ENCODE peak calls at places on chromosomes 12 and 14, in four cellular contexts. Q is stomach, X is neural crest cell, J is right lobe of liver. P is an unnamed sample.

GRCh38 chr12:120367252-120367923 is 1.6 kb downstream of the MSI1 start:
- DNase-seq in Q (no peak), X (peak), J (no peak), P (peak)

GRCh38 chr12:26125451-26126339 is 858 bp upstream of the BHLHE41 start:
- DNase-seq in Q (peak), X (peak), J (peak), P (peak)

GRCh38 chr12:95790912-95791849 is 617 bp upstream of the NTN4 start:
- DNase-seq in Q (no peak), X (peak), J (peak), P (no peak)

GRCh38 chr12:50263832-50264231 is 19.5 kb downstream of the LIMA1 start:
- DNase-seq in Q (no peak), X (no peak), J (no peak), P (no peak)

GRCh38 chr14:28577711-28578131 is 188.9 kb upstream of the FOXG1 start:
- DNase-seq in Q (no peak), X (no peak), J (no peak), P (no peak)

GRCh38 chr12:44342371-44342770 is 506.5 kb downstream of the TMEM117 start:
- DNase-seq in Q (no peak), X (no peak), J (no peak), P (no peak)

GRCh38 chr12:56118688-56119045 is 601 bp downstream of the ZC3H10 start:
- DNase-seq in Q (no peak), X (no peak), J (no peak), P (no peak)

GRCh38 chr14:94936901-94937321 is 167.0 kb upstream of the GSC start:
- DNase-seq in Q (peak), X (no peak), J (no peak), P (no peak)

GRCh38 chr14:91143862-91144261 is 30.0 kb downstream of the DGLUCY start:
- DNase-seq in Q (peak), X (no peak), J (peak), P (no peak)

GRCh38 chr14:72904840-72905561 is 11.1 kb upstream of the DPF3 start:
- DNase-seq in Q (peak), X (peak), J (no peak), P (peak)

GRCh38 chr12:94262228-94263010 is 114.0 kb downstream of the PLXNC1 start:
- DNase-seq in Q (peak), X (no peak), J (peak), P (peak)

GRCh38 chr14:84859116-84859515 is 670.8 kb upstream of the FLRT2 start:
- DNase-seq in Q (no peak), X (no peak), J (no peak), P (no peak)

GRCh38 chr14:60095781-60096450 is 4.2 kb downstream of the PCNX4 start:
- DNase-seq in Q (no peak), X (no peak), J (no peak), P (no peak)

GRCh38 chr12:72271741-72272661 is at the start of gene TRHDE:
- DNase-seq in Q (no peak), X (peak), J (peak), P (peak)

GRCh38 chr12:98894412-98895085 is 249.5 kb downstream of the APAF1 start:
- DNase-seq in Q (no peak), X (peak), J (no peak), P (peak)

GRCh38 chr14:103220982-103221641 is 97.9 kb downstream of the TNFAIP2 start:
- DNase-seq in Q (no peak), X (no peak), J (no peak), P (no peak)

GRCh38 chr14:49687942-49688700 is at the start of gene POLE2:
- DNase-seq in Q (peak), X (peak), J (peak), P (peak)

GRCh38 chr14:61525293-61526011 is 169.9 kb upstream of the HIF1A start:
- DNase-seq in Q (peak), X (no peak), J (peak), P (peak)

GRCh38 chr12:119649202-119649808 is 18.6 kb upstream of the PRKAB1 start:
- DNase-seq in Q (no peak), X (no peak), J (no peak), P (no peak)

GRCh38 chr12:119802472-119802871 is 74.6 kb downstream of the CIT start:
- DNase-seq in Q (no peak), X (no peak), J (no peak), P (peak)

GRCh38 chr14:75294649-75295033 is 16.0 kb downstream of the FOS start:
- DNase-seq in Q (no peak), X (no peak), J (no peak), P (no peak)
- TF ChIP-seq CTCF in Q (no peak), X (peak), J (no peak), P (peak)

GRCh38 chr12:90695415-90695814 is 259.6 kb downstream of the CCER1 start:
- DNase-seq in Q (no peak), X (no peak), J (no peak), P (no peak)
- TF ChIP-seq CTCF in Q (no peak), X (peak), J (peak), P (peak)

GRCh38 chr12:25041006-25041741 is 92.3 kb upstream of the BCAT1 start:
- DNase-seq in Q (no peak), X (no peak), J (peak), P (no peak)
- TF ChIP-seq CTCF in Q (no peak), X (no peak), J (no peak), P (no peak)

DNA sequence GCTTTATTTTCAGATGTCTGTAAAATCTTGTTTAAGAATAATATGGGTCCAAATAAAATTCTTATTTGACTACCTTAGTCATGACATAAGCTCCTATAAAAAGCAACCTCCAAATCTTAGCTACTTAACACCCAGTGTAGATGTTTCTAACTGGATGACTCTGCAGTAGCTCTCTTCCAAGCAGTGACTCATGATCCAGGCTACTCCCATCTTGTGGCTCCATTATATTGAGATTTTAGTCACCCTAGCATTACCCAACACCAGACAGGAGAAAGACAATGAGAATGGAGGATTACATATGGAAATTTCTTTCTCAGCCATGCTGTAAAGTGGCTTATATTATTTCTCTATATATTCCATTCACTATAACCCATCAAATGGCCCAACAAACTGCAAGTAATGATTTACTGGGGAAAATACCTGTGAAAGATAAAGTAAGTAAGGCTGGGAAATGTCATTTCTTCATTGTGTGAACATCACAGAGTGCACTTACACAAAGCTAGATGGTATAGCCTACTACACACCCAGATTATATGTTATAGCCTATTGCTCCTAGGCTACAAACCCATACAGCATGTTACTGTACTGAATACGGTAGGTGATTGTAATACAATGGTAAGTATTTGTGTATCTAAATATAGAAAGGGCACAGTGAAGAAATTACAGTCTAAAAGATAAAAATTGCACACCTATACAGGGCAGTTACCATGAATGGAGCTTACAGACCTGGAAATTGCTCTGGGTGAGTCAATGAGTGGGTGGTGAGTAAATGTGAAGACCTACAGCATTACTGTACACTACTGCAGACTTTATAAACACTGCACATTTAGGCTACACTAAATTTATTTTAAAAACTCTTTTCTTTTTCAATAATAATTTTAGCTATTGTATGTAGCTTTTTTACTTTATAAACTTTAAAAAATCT is 163.2 kb downstream of the DYRK2 start:
- DNase-seq in Q (no peak), X (no peak), J (no peak), P (no peak)
- TF ChIP-seq CTCF in Q (no peak), X (no peak), J (no peak), P (no peak)

GRCh38 chr14:64891839-64892375 is 12.2 kb upstream of the SPTB start:
- DNase-seq in Q (no peak), X (no peak), J (no peak), P (peak)
- TF ChIP-seq CTCF in Q (no peak), X (peak), J (peak), P (peak)

GRCh38 chr12:127526925-127527324 is 740.0 kb upstream of the TMEM132C start:
- DNase-seq in Q (no peak), X (no peak), J (no peak), P (no peak)
- TF ChIP-seq CTCF in Q (no peak), X (peak), J (no peak), P (no peak)

DNA sequence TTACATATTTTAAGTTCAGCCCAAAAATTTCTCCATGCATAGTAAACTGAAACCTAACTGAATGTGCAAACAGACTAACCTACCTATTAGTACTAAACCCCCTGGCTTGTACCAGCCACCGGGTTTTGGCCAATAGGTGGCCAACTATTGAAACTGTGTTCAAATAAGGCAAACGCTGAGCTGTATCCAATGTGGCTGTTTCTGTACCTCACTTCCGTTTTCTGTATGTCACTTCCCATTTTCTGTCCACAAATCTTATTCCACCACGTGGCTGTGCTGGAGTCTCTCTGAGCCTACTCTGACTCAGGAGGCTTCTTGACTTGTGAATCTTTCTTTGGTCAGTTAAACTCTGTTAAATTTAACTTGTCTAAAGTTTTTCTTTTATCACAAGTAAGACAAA is 6.0 kb upstream of the FBXO34 start:
- DNase-seq in Q (no peak), X (no peak), J (no peak), P (no peak)
- TF ChIP-seq CTCF in Q (no peak), X (peak), J (no peak), P (peak)

DNA sequence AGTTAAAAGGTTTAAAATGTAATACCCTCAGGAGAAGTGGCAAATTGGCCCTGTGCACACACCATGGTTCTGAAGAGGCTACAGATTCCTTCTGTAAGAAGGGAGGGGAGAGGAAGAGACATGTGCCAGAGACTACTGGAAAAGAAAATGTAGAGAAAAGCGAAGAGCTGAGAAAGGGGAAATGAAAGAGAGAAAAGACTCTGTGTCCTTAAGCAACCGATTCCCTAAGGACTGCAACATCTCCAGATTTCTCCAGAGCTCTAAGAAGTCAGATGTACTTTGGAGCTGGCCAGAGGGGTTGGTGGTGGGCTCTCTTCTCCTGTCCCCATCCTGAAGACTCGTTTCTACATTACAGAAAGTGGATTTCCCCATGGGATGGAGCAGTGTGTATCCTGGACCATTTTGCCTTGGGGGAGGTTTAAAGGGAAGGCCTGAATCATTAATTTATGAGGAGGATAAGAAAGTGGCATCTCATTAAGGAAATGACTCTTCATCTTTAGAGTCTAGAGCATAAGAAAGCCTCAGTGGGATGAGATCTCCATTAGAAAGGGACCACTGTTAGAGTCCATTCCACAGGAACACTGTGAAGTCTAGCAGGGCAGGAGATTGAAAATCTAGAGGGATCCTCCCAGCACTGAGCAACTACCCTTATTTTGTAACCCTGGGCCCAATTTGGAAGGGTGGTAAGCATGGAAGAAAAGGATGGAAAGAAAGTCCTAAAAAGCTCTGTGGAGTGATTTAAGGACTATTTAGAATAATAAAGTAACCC is 45.5 kb upstream of the FUT8 start:
- DNase-seq in Q (no peak), X (no peak), J (no peak), P (no peak)
- TF ChIP-seq CTCF in Q (no peak), X (no peak), J (no peak), P (no peak)

GRCh38 chr12:106896603-106897002 is 59.1 kb upstream of the TMEM263 start:
- DNase-seq in Q (no peak), X (no peak), J (no peak), P (no peak)

GRCh38 chr12:106894774-106895173 is 60.9 kb upstream of the TMEM263 start:
- DNase-seq in Q (no peak), X (no peak), J (no peak), P (no peak)

GRCh38 chr12:106898001-106898966 is 57.4 kb upstream of the TMEM263 start:
- DNase-seq in Q (no peak), X (peak), J (no peak), P (no peak)

GRCh38 chr12:106900554-106900953 is 55.2 kb upstream of the TMEM263 start:
- DNase-seq in Q (no peak), X (no peak), J (no peak), P (no peak)

DNA sequence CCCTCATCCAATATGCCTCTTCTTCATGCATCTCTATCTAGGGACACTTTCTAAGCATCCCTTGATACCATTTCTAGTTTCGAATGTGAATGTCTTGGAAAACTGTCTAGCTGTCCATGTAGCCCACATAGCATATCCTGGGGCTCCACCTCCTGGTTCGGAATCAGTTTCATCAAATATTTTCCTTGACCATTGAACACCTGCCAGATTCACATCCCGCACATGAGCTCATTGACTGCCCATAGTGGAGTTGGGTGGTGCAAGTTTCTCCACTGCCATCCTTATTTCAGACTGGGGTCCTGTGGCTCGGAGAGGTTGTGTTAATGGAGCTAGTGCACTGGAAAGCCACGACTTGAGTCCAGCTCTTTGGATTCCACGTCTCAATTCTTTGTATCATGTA is 58.6 kb upstream of the TMEM263 start:
- DNase-seq in Q (no peak), X (no peak), J (no peak), P (peak)
- TF ChIP-seq CTCF in Q (no peak), X (no peak), J (no peak), P (peak)

DNA sequence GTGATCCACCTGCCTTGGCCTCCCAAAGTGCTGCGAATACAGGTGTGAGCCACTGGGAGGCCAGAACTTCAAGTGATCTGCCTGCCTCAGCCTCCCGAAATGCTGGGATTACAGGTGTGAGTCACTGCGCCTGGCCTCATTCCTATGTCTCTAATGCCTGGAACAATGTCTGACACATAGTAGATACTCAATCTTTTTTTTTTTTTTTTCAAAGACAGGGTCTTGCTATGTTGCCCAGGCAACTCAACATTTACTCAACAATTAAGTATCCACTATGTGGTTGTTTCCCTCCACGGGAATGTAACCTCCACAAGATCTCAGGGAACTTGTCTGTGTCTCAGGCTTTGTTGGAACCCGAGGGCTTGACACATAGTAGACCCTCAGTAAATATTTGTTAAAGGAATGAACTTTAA is 3.1 kb upstream of the TMEM120B start:
- DNase-seq in Q (no peak), X (no peak), J (no peak), P (no peak)
- TF ChIP-seq CTCF in Q (no peak), X (peak), J (no peak), P (no peak)